ENCODE peak calls at places on chromosomes 7 and 10, in seven cellular contexts. L, W, G, I, M, A and B are unnamed samples.

GRCh38 chr7:18583305-18583704 is 87.8 kb downstream of the HDAC9 start:
- DNase-seq in G (peak; percentile 42), M (peak; percentile 14), W (no peak), I (peak; percentile 4), L (no peak), A (peak; percentile 87), B (no peak)

GRCh38 chr10:61438141-61438984 is 14.8 kb downstream of the TMEM26 start:
- DNase-seq in I (peak; percentile 31), W (no peak), M (no peak), L (no peak), A (peak; percentile 78), G (peak; percentile 56), B (no peak)

GRCh38 chr10:34815174-34816066 is at the start of gene PARD3:
- DNase-seq in M (peak; percentile 88), L (no peak), I (no peak), G (peak; percentile 74), W (peak; percentile 40), A (peak; percentile 55), B (peak; percentile 93)

GRCh38 chr7:83996879-83997278 is 197.7 kb downstream of the SEMA3A start:
- DNase-seq in G (peak; percentile 21), L (no peak), M (no peak), I (no peak), A (no peak), W (no peak), B (no peak)

GRCh38 chr10:60130130-60130579 is 223.8 kb upstream of the CCDC6 start:
- DNase-seq in G (no peak), W (no peak), I (no peak), M (peak; percentile 36), L (no peak), A (no peak), B (no peak)

GRCh38 chr7:117837841-117838240 is 35.4 kb downstream of the CTTNBP2 start:
- DNase-seq in M (peak; percentile 25), W (no peak), I (no peak), G (no peak), L (no peak), A (no peak), B (no peak)

GRCh38 chr7:55173671-55174070 is 154.9 kb downstream of the EGFR start:
- DNase-seq in M (no peak), L (no peak), G (no peak), W (no peak), I (no peak), A (no peak), B (no peak)

GRCh38 chr7:117673367-117673766 is 193.5 kb downstream of the CFTR start:
- DNase-seq in W (peak; percentile 86), I (no peak), M (peak; percentile 73), A (peak; percentile 58), G (no peak), L (no peak), B (no peak)

GRCh38 chr10:35563266-35563891 is 41.8 kb upstream of the GJD4 start:
- DNase-seq in W (peak; percentile 64), I (no peak), L (no peak), A (peak; percentile 52), M (peak; percentile 71), G (peak; percentile 81), B (peak; percentile 55)

GRCh38 chr10:96703358-96703757 is 17.0 kb downstream of the PIK3AP1 start:
- DNase-seq in M (no peak), G (no peak), A (no peak), L (no peak), I (no peak), W (no peak), B (no peak)

GRCh38 chr7:111014074-111014473 is 76.9 kb upstream of the LRRN3 start:
- DNase-seq in M (no peak), L (no peak), A (no peak), I (no peak), G (no peak), W (no peak), B (no peak)

GRCh38 chr10:126387931-126388911 is at the start of gene ADAM12:
- DNase-seq in L (no peak), G (peak; percentile 67), A (peak; percentile 72), M (peak; percentile 39), I (no peak), W (peak; percentile 33), B (no peak)

GRCh38 chr7:30472081-30472770 is 6.4 kb downstream of the NOD1 start:
- DNase-seq in I (no peak), L (no peak), W (no peak), G (no peak), M (no peak), A (no peak), B (no peak)

GRCh38 chr10:129741280-129741977 is 222.6 kb downstream of the EBF3 start:
- DNase-seq in A (no peak), L (no peak), W (no peak), M (peak; percentile 2), I (no peak), G (no peak), B (no peak)

GRCh38 chr10:79304479-79305087 is 42.7 kb upstream of the PPIF start:
- DNase-seq in L (no peak), W (no peak), G (peak; percentile 49), I (no peak), A (no peak), M (no peak), B (no peak)

GRCh38 chr10:124267231-124267885 is 151.4 kb downstream of the OAT start:
- DNase-seq in M (no peak), I (no peak), A (peak; percentile 62), L (no peak), W (no peak), G (no peak), B (no peak)

GRCh38 chr7:41977165-41977651 is 259.8 kb downstream of the GLI3 start:
- DNase-seq in L (no peak), W (peak; percentile 51), G (peak; percentile 71), A (peak; percentile 58), M (peak; percentile 64), I (no peak), B (peak; percentile 51)

GRCh38 chr7:157970744-157971143 is 616.9 kb downstream of the PTPRN2 start:
- DNase-seq in M (no peak), I (no peak), W (no peak), L (no peak), A (no peak), G (no peak), B (no peak)

GRCh38 chr7:44123190-44124003 is at the start of gene POLD2:
- DNase-seq in I (peak; percentile 77), A (peak; percentile 97), M (peak; percentile 98), W (peak; percentile 96), G (peak; percentile 99), L (peak; percentile 95), B (peak; percentile 100)

GRCh38 chr7:109663806-109664205 is 1094.1 kb downstream of the DNAJB9 start:
- DNase-seq in L (no peak), G (no peak), A (no peak), W (no peak), M (no peak), I (no peak), B (no peak)

GRCh38 chr10:82477776-82478175 is 602.8 kb downstream of the NRG3 start:
- DNase-seq in G (no peak), W (no peak), A (no peak), I (no peak), M (no peak), L (no peak), B (no peak)

GRCh38 chr10:121324678-121325213 is 273.5 kb downstream of the FGFR2 start:
- DNase-seq in W (no peak), A (peak; percentile 67), I (no peak), M (peak; percentile 68), G (no peak), L (no peak), B (peak; percentile 15)

GRCh38 chr10:122056431-122057094 is 67.6 kb downstream of the TACC2 start:
- DNase-seq in G (peak; percentile 25), A (peak; percentile 79), W (no peak), L (no peak), I (no peak), M (peak; percentile 39), B (no peak)

GRCh38 chr10:123536176-123536845 is 129.8 kb upstream of the GPR26 start:
- DNase-seq in L (no peak), W (no peak), A (no peak), I (no peak), G (no peak), M (no peak), B (no peak)

GRCh38 chr10:7359954-7360353 is 50.9 kb downstream of the SFMBT2 start:
- DNase-seq in W (no peak), I (no peak), A (peak; percentile 51), G (no peak), L (no peak), M (no peak), B (no peak)

GRCh38 chr10:113520606-113521481 is 32.0 kb upstream of the HABP2 start:
- DNase-seq in W (peak; percentile 43), M (peak; percentile 87), L (no peak), G (peak; percentile 68), I (no peak), A (peak; percentile 60), B (peak; percentile 56)

GRCh38 chr7:140039071-140039470 is 23.7 kb downstream of the PARP12 start:
- DNase-seq in A (peak; percentile 22), L (no peak), G (no peak), W (no peak), I (no peak), M (no peak), B (no peak)

GRCh38 chr10:104142081-104142480 is 20.1 kb downstream of the SFR1 start:
- DNase-seq in W (no peak), A (no peak), M (no peak), I (no peak), L (no peak), G (no peak), B (no peak)

GRCh38 chr10:102962259-102962658 is 44.2 kb downstream of the CNNM2 start:
- DNase-seq in G (peak; percentile 8), I (no peak), W (no peak), M (no peak), L (no peak), A (peak; percentile 13), B (no peak)

GRCh38 chr7:954330-955238 is at the start of gene ADAP1:
- DNase-seq in A (no peak), W (peak; percentile 72), L (peak; percentile 49), G (peak; percentile 54), I (no peak), M (peak; percentile 85), B (peak; percentile 77)

GRCh38 chr7:1248077-1248458 is 15.4 kb downstream of the UNCX start:
- DNase-seq in I (no peak), L (no peak), M (no peak), A (no peak), G (no peak), W (no peak), B (no peak)

GRCh38 chr7:12821746-12822145 is 134.3 kb downstream of the ARL4A start:
- DNase-seq in A (no peak), I (no peak), M (no peak), W (peak; percentile 65), L (no peak), G (no peak), B (no peak)

GRCh38 chr10:14302035-14302434 is 28.7 kb downstream of the FRMD4A start:
- DNase-seq in G (peak; percentile 45), W (no peak), M (no peak), L (no peak), A (peak; percentile 19), I (no peak), B (no peak)

GRCh38 chr7:131027287-131027773 is 293.3 kb upstream of the KLF14 start:
- DNase-seq in M (peak; percentile 38), I (peak; percentile 94), G (peak; percentile 93), L (no peak), A (peak; percentile 90), W (no peak), B (no peak)